ENCODE peak calls at places on chromosomes 2 and 18, in four cellular contexts. Z is OCI-LY7, G is neuronal stem cell, U is neural progenitor cell. D is an unnamed sample.

GRCh38 chr2:102437122-102437521 is 14.2 kb downstream of the IL18RAP start:
- DNase-seq in Z (no peak), G (no peak), U (no peak), D (no peak)

GRCh38 chr2:17426708-17427107 is 91.5 kb downstream of the RAD51AP2 start:
- DNase-seq in U (no peak), G (no peak), Z (no peak), D (no peak)

GRCh38 chr2:30584116-30584515 is 137.1 kb downstream of the LCLAT1 start:
- DNase-seq in Z (peak; percentile 60), U (no peak), G (no peak), D (no peak)

GRCh38 chr2:228417966-228418365 is 236.5 kb upstream of the SPHKAP start:
- DNase-seq in U (no peak), Z (no peak), G (no peak), D (no peak)

GRCh38 chr2:144358979-144359541 is 160.9 kb downstream of the ZEB2 start:
- DNase-seq in U (no peak), Z (no peak), G (no peak), D (no peak)

GRCh38 chr2:145190031-145190703 is 670.2 kb upstream of the ZEB2 start:
- DNase-seq in G (peak; percentile 24), Z (peak; percentile 17), U (peak; percentile 78), D (no peak)

GRCh38 chr2:201680743-201681142 is 17.7 kb downstream of the MPP4 start:
- DNase-seq in U (peak; percentile 61), Z (peak; percentile 26), G (peak; percentile 20), D (peak; percentile 85)

GRCh38 chr2:31219131-31219969 is 2.0 kb upstream of the CAPN14 start:
- DNase-seq in G (no peak), U (no peak), Z (peak; percentile 88), D (no peak)

GRCh38 chr2:28395334-28396061 is 2.8 kb downstream of the FOSL2 start:
- DNase-seq in U (no peak), Z (no peak), G (no peak), D (no peak)

GRCh38 chr2:41846962-41847361 is 200.9 kb upstream of the PKDCC start:
- DNase-seq in G (no peak), U (no peak), Z (no peak), D (no peak)

GRCh38 chr2:179981085-179981484 is 26.0 kb downstream of the CWC22 start:
- DNase-seq in U (no peak), Z (no peak), G (no peak), D (no peak)

GRCh38 chr18:51010218-51010617 is 19.8 kb upstream of the SMAD4 start:
- DNase-seq in U (no peak), Z (no peak), G (no peak), D (no peak)

GRCh38 chr2:128390256-128390990 is 71.8 kb upstream of the HS6ST1 start:
- DNase-seq in Z (no peak), U (no peak), G (no peak), D (no peak)

GRCh38 chr18:49626842-49627360 is 65.0 kb downstream of the LIPG start:
- DNase-seq in Z (no peak), U (no peak), G (no peak), D (no peak)

GRCh38 chr2:128978155-128978707 is 659.6 kb upstream of the HS6ST1 start:
- DNase-seq in G (no peak), Z (no peak), U (peak; percentile 33), D (peak; percentile 11)

GRCh38 chr18:79518028-79518682 is 122.4 kb downstream of the NFATC1 start:
- DNase-seq in Z (no peak), G (no peak), U (no peak), D (no peak)

GRCh38 chr2:25712455-25712854 is 39.1 kb upstream of the DTNB start:
- DNase-seq in Z (no peak), G (no peak), U (no peak), D (no peak)

GRCh38 chr2:6952116-6952515 is 34.9 kb downstream of the RNF144A start:
- DNase-seq in U (no peak), G (no peak), Z (no peak), D (no peak)

GRCh38 chr18:76476665-76477561 is 18.1 kb downstream of the ZNF516 start:
- DNase-seq in U (no peak), Z (no peak), G (no peak), D (no peak)

DNA sequence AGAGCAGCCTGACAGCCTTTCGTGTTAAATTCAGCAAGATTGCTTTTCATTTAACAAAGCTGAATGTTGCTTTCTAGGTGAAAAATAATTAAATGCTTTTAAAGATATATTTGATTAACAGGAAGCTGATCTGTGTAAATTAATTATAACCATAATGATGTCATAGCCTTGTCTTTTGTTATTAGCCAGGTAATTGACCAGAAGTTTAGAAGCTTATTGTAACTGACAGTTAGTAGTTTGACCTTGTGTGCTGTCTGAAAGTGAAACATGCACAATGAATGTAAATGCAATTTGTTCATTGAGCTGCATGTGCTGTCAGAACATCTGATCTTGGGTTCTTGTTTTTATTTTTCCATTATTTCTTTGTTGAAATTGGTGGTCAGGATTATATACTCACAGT is 9.9 kb downstream of the RHBDD1 start:
- DNase-seq in G (no peak), Z (no peak), U (no peak), D (no peak)
- H2AFZ ChIP-seq in G (no peak overlapping the region), Z (no peak overlapping the region), U (no peak overlapping the region), D (no peak overlapping the region)

DNA sequence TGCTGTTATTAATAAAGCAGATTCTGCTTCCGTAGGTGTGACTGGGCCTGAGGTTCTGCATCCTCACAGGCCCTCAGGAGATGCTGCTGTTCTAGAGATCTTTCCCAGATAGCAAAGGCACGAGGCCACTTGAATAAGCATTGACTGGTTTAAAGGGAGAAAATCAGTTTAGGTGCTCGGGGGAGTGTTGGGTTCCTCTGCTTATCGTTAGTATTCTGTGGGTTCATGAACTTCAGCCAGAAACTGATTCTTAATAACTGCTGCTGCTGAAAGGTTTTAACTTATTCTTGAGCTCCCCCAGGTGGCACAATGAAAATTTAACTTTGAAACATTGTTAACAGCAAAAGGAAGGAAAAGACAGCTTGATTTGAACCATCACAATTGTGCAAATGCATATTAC is 56.9 kb downstream of the ITGA6 start:
- DNase-seq in Z (peak; percentile 16), G (no peak), U (no peak), D (peak; percentile 35)
- H2AFZ ChIP-seq in Z (no peak overlapping the region), G (no peak overlapping the region), U (no peak overlapping the region), D (no peak overlapping the region)

DNA sequence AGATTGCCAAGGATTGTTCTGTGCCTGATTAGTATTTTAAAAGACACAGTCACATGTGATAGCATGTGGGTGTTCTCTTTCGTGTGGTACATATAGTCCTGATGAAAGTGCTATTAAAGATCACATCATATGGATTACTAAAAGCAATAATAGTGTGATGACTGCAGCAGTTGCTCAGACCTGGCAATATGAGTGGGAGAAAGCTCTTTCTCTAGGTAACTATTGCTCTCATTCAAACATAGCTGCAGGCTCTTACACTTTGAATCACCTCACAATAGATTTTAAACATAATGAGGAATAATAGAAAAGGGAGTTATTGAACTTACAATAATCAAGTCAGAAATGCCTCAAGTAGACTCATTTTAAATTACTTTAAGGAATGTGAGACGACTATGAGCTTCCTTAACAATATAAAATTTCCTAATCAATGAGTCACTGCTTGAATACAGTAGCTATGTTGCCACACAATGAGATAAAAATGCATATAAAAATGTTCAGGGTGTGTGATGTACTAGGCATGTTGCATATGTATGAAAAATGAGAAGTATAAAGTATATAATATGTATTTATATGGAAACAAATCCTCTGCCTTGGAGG is 452.1 kb downstream of the TMX3 start:
- DNase-seq in Z (no peak), U (no peak), G (no peak), D (no peak)
- H2AFZ ChIP-seq in Z (no peak overlapping the region), U (no peak overlapping the region), G (peak overlapping the region; percentile 31), D (no peak overlapping the region)

GRCh38 chr2:152098033-152098797 is 629 bp downstream of the CACNB4 start:
- DNase-seq in G (peak; percentile 27), Z (no peak), U (peak; percentile 65), D (peak; percentile 57)

GRCh38 chr2:152097291-152098032 is 1.4 kb downstream of the CACNB4 start:
- DNase-seq in G (peak; percentile 3), U (peak; percentile 27), Z (no peak), D (peak; percentile 36)

GRCh38 chr2:152100961-152101360 is 2.1 kb upstream of the CACNB4 start:
- DNase-seq in G (no peak), U (no peak), Z (no peak), D (no peak)

GRCh38 chr2:152099655-152100050 is 809 bp upstream of the CACNB4 start:
- DNase-seq in Z (no peak), U (no peak), G (no peak), D (no peak)

GRCh38 chr2:152098798-152099654 is at the start of gene CACNB4:
- DNase-seq in G (peak; percentile 35), Z (no peak), U (peak; percentile 66), D (peak; percentile 77)
- H2AFZ ChIP-seq in G (peak within 1 kb of the TSS; percentile 98), Z (no peak within 1 kb of the TSS), U (peak within 1 kb of the TSS; percentile 99), D (peak within 1 kb of the TSS; percentile 100)

GRCh38 chr18:2263303-2263702 is 308.0 kb downstream of the METTL4 start:
- DNase-seq in U (no peak), G (no peak), Z (no peak), D (no peak)
- H2AFZ ChIP-seq in U (no peak overlapping the region), G (no peak overlapping the region), Z (no peak overlapping the region), D (no peak overlapping the region)

DNA sequence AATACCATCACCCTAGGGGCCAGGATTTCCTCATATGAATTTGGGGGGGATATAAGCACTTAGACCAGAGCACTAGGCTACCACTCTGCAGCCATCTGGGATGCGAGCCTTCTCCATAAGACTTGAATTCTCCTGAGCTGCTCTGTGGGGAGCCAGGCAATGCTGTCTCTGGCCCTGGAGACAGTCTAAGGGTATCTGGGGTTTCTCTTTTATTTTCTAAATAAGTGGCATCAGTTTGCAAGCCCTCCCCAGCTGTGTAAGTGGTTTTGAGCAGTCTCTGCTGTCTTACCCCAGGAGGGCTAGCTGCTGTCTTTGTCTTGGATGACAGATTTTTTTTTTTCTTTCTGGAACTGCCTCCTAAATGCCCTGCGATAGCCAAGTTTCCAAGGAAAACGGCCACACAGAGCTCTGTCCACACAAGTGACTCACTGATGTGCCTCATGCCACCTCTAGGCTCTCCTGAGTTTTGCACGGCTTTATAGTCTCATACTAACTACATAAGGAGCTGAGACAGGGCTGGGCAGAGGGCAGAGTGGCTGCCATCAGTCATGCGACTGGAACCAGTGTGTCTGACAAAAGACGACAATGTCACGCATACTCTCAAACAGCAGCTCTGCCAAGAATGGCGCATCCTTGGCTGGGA is 37.2 kb upstream of the THOC1 start:
- DNase-seq in Z (no peak), U (peak; percentile 50), G (no peak), D (peak; percentile 21)
- H2AFZ ChIP-seq in Z (no peak overlapping the region), U (peak overlapping the region; percentile 52), G (peak overlapping the region; percentile 12), D (peak overlapping the region; percentile 81)

D was measured in GM23338.